ENCODE peak calls at places on chromosomes 5 and 9, in seven cellular contexts. S is activated gamma-delta T cell treated with anti-CD3 and anti-CD28 coated beads, Interleukin-2, amount 50 U/mL, for 16 hours; C is NCI-H510A treated with DMSO at 0.1 percent for 48 hours; B is cardiac muscle cell; D is aorta; R is CD4-positive, alpha-beta T cell; O is kidney glomerular epithelial cell. H is an unnamed sample.

GRCh38 chr5:157215826-157216167 is 35.2 kb downstream of the ITK start:
- DNase-seq in R (no peak), S (no peak), C (no peak), D (no peak), B (no peak), O (no peak), H (no peak)

GRCh38 chr5:14665949-14666741 is 1.6 kb downstream of the OTULIN start:
- DNase-seq in B (no peak), O (peak), S (no peak), C (peak), D (no peak), R (peak), H (no peak)

GRCh38 chr5:68251386-68251785 is 35.8 kb downstream of the PIK3R1 start:
- DNase-seq in R (no peak), D (peak), O (no peak), C (no peak), B (peak), S (peak), H (no peak)

GRCh38 chr9:123541441-123541840 is 185.4 kb downstream of the CRB2 start:
- DNase-seq in D (no peak), C (no peak), B (no peak), R (no peak), O (peak), S (no peak), H (no peak)

GRCh38 chr9:113885183-113886002 is 9.3 kb downstream of the ZNF618 start:
- DNase-seq in B (no peak), O (no peak), S (no peak), C (no peak), D (no peak), R (no peak), H (no peak)

GRCh38 chr9:135992486-135993408 is 31.6 kb upstream of the UBAC1 start:
- DNase-seq in C (peak), B (peak), O (peak), S (no peak), D (peak), R (peak), H (peak)

GRCh38 chr5:133682496-133682895 is 70.2 kb upstream of the FSTL4 start:
- DNase-seq in B (no peak), S (no peak), O (no peak), R (no peak), D (no peak), C (no peak), H (no peak)

GRCh38 chr5:167897371-167897770 is 394.1 kb upstream of the WWC1 start:
- DNase-seq in R (no peak), B (no peak), S (no peak), D (no peak), O (no peak), C (no peak), H (no peak)

GRCh38 chr9:137494104-137494544 is 35.0 kb upstream of the NSMF start:
- DNase-seq in S (no peak), B (no peak), C (no peak), D (no peak), O (no peak), R (no peak), H (no peak)

GRCh38 chr9:99197987-99198386 is 23.8 kb downstream of the ALG2 start:
- DNase-seq in C (no peak), R (no peak), D (no peak), O (no peak), S (no peak), B (no peak), H (no peak)

GRCh38 chr5:143177263-143177994 is 226.1 kb downstream of the NR3C1 start:
- DNase-seq in R (no peak), B (peak), C (peak), O (peak), S (no peak), D (peak), H (peak)

GRCh38 chr5:67493676-67494075 is 297.1 kb upstream of the CD180 start:
- DNase-seq in S (no peak), C (peak), R (no peak), O (no peak), B (peak), D (no peak), H (peak)

GRCh38 chr5:79878721-79879336 is 112.2 kb downstream of the MTX3 start:
- DNase-seq in R (no peak), O (no peak), B (no peak), D (no peak), S (no peak), C (no peak), H (no peak)

GRCh38 chr5:96753848-96754247 is 53.9 kb downstream of the ERAP1 start:
- DNase-seq in R (no peak), C (no peak), O (no peak), S (no peak), D (no peak), B (no peak), H (no peak)

GRCh38 chr5:72205431-72206009 is 98.2 kb downstream of the MAP1B start:
- DNase-seq in B (no peak), C (no peak), O (no peak), R (no peak), D (no peak), S (no peak), H (no peak)

H was measured in SHP77 treated with DMSO at 0.1 percent for 48 hours.